ENCODE peak calls at places on chromosomes 16 and 17, in seven cellular contexts. B, F, I, Z, L, J and T are unnamed samples.
A peak's percentile ranks its signal among the peaks of the same experiment; 100 is the strongest.

GRCh38 chr16:85402910-85403692 is 210.0 kb upstream of the GSE1 start:
- DNase-seq in B (no peak), F (no peak), I (no peak), Z (no peak), L (no peak), J (no peak), T (no peak)

GRCh38 chr16:85383836-85384825 is 229.0 kb upstream of the GSE1 start:
- DNase-seq in B (no peak), F (no peak), I (no peak), Z (no peak), L (no peak), J (no peak), T (no peak)

GRCh38 chr16:11685844-11686618 is 17.8 kb downstream of the SNN start:
- DNase-seq in B (no peak), F (no peak), I (no peak), Z (no peak), L (no peak), J (no peak), T (no peak)

GRCh38 chr16:55301385-55302008 is 22.5 kb upstream of the IRX6 start:
- DNase-seq in B (no peak), F (no peak), I (no peak), Z (no peak), L (no peak), J (peak; percentile 35), T (no peak)

GRCh38 chr17:51059781-51060180 is 60.9 kb downstream of the SPAG9 start:
- DNase-seq in B (no peak), F (no peak), I (no peak), Z (no peak), L (no peak), J (no peak), T (no peak)

GRCh38 chr17:2250140-2251095 is 53.2 kb downstream of the SMG6 start:
- DNase-seq in B (no peak), F (no peak), I (no peak), Z (no peak), L (no peak), J (no peak), T (no peak)

GRCh38 chr16:5763176-5763575 is 665.6 kb upstream of the EEF2KMT start:
- DNase-seq in B (no peak), F (no peak), I (no peak), Z (no peak), L (no peak), J (no peak), T (no peak)

GRCh38 chr17:35390156-35390555 is 16.7 kb upstream of the SLFN11 start:
- DNase-seq in B (no peak), F (no peak), I (no peak), Z (no peak), L (no peak), J (no peak), T (no peak)

GRCh38 chr17:44906010-44906646 is 6.9 kb upstream of the EFTUD2 start:
- DNase-seq in B (no peak), F (peak; percentile 83), I (no peak), Z (no peak), L (no peak), J (no peak), T (no peak)

GRCh38 chr17:18190629-18191028 is 7.0 kb downstream of the ALKBH5 start:
- DNase-seq in B (no peak), F (no peak), I (no peak), Z (no peak), L (no peak), J (no peak), T (no peak)

GRCh38 chr16:46690281-46691178 is 1.1 kb downstream of the ORC6 start:
- DNase-seq in B (no peak), F (no peak), I (no peak), Z (no peak), L (no peak), J (peak; percentile 31), T (no peak)

GRCh38 chr16:58026139-58026704 is 668 bp downstream of the MMP15 start:
- DNase-seq in B (no peak), F (no peak), I (no peak), Z (peak; percentile 3), L (peak; percentile 34), J (no peak), T (no peak)

GRCh38 chr17:72654746-72655145 is 437.7 kb downstream of the SLC39A11 start:
- DNase-seq in B (no peak), F (no peak), I (no peak), Z (no peak), L (no peak), J (no peak), T (no peak)

GRCh38 chr16:89918453-89919347 is at the start of gene MC1R:
- DNase-seq in B (no peak), F (no peak), I (no peak), Z (no peak), L (peak; percentile 39), J (no peak), T (no peak)

GRCh38 chr17:28725660-28726395 is at the start of gene TLCD1:
- DNase-seq in B (no peak), F (no peak), I (peak; percentile 47), Z (peak; percentile 67), L (peak; percentile 75), J (peak; percentile 73), T (no peak)